ENCODE peak calls at places on chromosome 7, in four cellular contexts. F is K562, J is GM23338, P is mammary epithelial cell. A is an unnamed sample.

GRCh38 chr7:157990226-157990877 is 597.3 kb downstream of the PTPRN2 start:
- DNase-seq in F (no peak), J (no peak), P (no peak), A (no peak)

GRCh38 chr7:74220229-74220628 is 10.4 kb downstream of the LAT2 start:
- DNase-seq in F (no peak), J (no peak), P (no peak), A (no peak)

GRCh38 chr7:95772771-95773581 is 622 bp downstream of the DYNC1I1 start:
- DNase-seq in F (no peak), J (peak; percentile 54), P (peak; percentile 2), A (no peak)

GRCh38 chr7:157013101-157013500 is 2.6 kb upstream of the MNX1 start:
- DNase-seq in F (no peak), J (no peak), P (no peak), A (no peak)

GRCh38 chr7:1671876-1672451 is 1.9 kb downstream of the ELFN1 start:
- DNase-seq in F (no peak), J (no peak), P (no peak), A (no peak)

GRCh38 chr7:110803602-110804143 is 287.3 kb upstream of the LRRN3 start:
- DNase-seq in F (no peak), J (no peak), P (no peak), A (no peak)

GRCh38 chr7:45984386-45985295 is 63.6 kb upstream of the IGFBP3 start:
- DNase-seq in F (no peak), J (no peak), P (no peak), A (peak; percentile 44)

GRCh38 chr7:4205828-4206227 is 476.3 kb upstream of the FOXK1 start:
- DNase-seq in F (no peak), J (no peak), P (no peak), A (no peak)

GRCh38 chr7:154574235-154574634 is 428.7 kb downstream of the PAXIP1 start:
- DNase-seq in F (no peak), J (no peak), P (no peak), A (no peak)

GRCh38 chr7:1059200-1060091 is 15.1 kb downstream of the GPR146 start:
- DNase-seq in F (peak; percentile 92), J (peak; percentile 94), P (no peak), A (no peak)

GRCh38 chr7:28722684-28723083 is 235.4 kb downstream of the TRIL start:
- DNase-seq in F (no peak), J (no peak), P (no peak), A (no peak)

GRCh38 chr7:112946350-112946749 is 140.3 kb downstream of the GPR85 start:
- DNase-seq in F (no peak), J (no peak), P (no peak), A (no peak)

GRCh38 chr7:107372298-107372697 is 97.6 kb upstream of the GPR22 start:
- DNase-seq in F (no peak), J (no peak), P (peak; percentile 20), A (no peak)

GRCh38 chr7:131688738-131689661 is 132.6 kb upstream of the PODXL start:
- DNase-seq in F (peak; percentile 96), J (peak; percentile 89), P (peak; percentile 31), A (peak; percentile 43)

GRCh38 chr7:17986826-17987225 is 40.8 kb downstream of the PRPS1L1 start:
- DNase-seq in F (no peak), J (no peak), P (no peak), A (no peak)

GRCh38 chr7:107777702-107778101 is 25.3 kb downstream of the SLC26A3 start:
- DNase-seq in F (no peak), J (no peak), P (no peak), A (no peak)

GRCh38 chr7:137000621-137001020 is 132.2 kb downstream of the CHRM2 start:
- DNase-seq in F (no peak), J (no peak), P (no peak), A (no peak)

GRCh38 chr7:65979583-65980477 is 2.2 kb downstream of the GUSB start:
- DNase-seq in F (no peak), J (no peak), P (no peak), A (no peak)

GRCh38 chr7:20474244-20474643 is 141.2 kb upstream of the ABCB5 start:
- DNase-seq in F (no peak), J (no peak), P (peak; percentile 8), A (no peak)

GRCh38 chr7:100247152-100247757 is 27.5 kb downstream of the PVRIG start:
- DNase-seq in F (peak; percentile 63), J (peak; percentile 93), P (peak; percentile 84), A (peak; percentile 94)

GRCh38 chr7:148856035-148856881 is 27.8 kb downstream of the EZH2 start:
- DNase-seq in F (peak; percentile 68), J (peak; percentile 60), P (peak; percentile 21), A (peak; percentile 53)

DNA sequence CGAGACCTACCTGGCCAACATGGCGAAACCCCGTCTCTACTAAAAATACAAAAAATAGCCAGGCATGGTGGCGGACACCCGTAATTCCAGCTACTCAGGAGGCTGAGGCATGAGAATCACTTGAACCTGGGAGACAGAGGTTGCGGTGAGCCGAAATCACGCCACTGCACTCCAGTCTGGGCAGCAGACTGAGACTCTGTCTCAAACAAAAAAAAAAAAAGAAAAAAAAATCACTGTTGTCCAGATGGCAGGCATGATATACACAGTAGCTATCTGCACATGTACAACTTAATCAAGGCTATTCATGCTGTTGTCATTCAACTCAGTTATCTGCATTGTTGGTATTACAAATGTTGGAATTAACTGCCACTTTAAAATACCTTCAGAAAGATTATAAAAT is 55.3 kb downstream of the BRAF start:
- DNase-seq in F (no peak), J (no peak), P (no peak), A (no peak)
- H3K79me2 ChIP-seq in F (peaks cover 80% of the 10 kb centered on the region), J (peaks cover 92% of the 10 kb centered on the region), P (peaks cover 70% of the 10 kb centered on the region), A (peaks cover 54% of the 10 kb centered on the region)

GRCh38 chr7:147584771-147585193 is 1005.8 kb upstream of the C7orf33 start:
- DNase-seq in F (no peak), J (no peak), P (no peak), A (no peak)
- TF ChIP-seq CTCF in F (no peak), J (no peak), P (no peak), A (no peak)

GRCh38 chr7:31120800-31121513 is 68.8 kb downstream of the ADCYAP1R1 start:
- DNase-seq in F (no peak), J (no peak), P (no peak), A (no peak)
- TF ChIP-seq EZH2 in F (no peak), J (no peak), P (no peak), A (no peak)

GRCh38 chr7:101891936-101892640 is 74.7 kb downstream of the CUX1 start:
- DNase-seq in F (no peak), J (no peak), P (no peak), A (no peak)
- H3K79me2 ChIP-seq in F (peaks cover 92% of the 10 kb centered on the region), J (peaks cover 100% of the 10 kb centered on the region), P (peaks cover 49% of the 10 kb centered on the region), A (peaks cover 20% of the 10 kb centered on the region)

GRCh38 chr7:121373177-121373576 is 22.9 kb downstream of the FAM3C start:
- DNase-seq in F (no peak), J (no peak), P (no peak), A (no peak)
- TF ChIP-seq CTCF in F (no peak), J (peak; percentile 18), P (peak; percentile 25), A (peak; percentile 32)

GRCh38 chr7:159031750-159032149 is 112.9 kb downstream of the VIPR2 start:
- DNase-seq in F (no peak), J (no peak), P (no peak), A (no peak)

GRCh38 chr7:159028456-159029401 is 115.9 kb downstream of the VIPR2 start:
- DNase-seq in F (no peak), J (no peak), P (no peak), A (no peak)

GRCh38 chr7:159031135-159031701 is 113.4 kb downstream of the VIPR2 start:
- DNase-seq in F (peak; percentile 50), J (peak; percentile 64), P (no peak), A (no peak)

GRCh38 chr7:159032310-159032709 is 112.4 kb downstream of the VIPR2 start:
- DNase-seq in F (no peak), J (no peak), P (no peak), A (no peak)

GRCh38 chr7:159030490-159031134 is 114.1 kb downstream of the VIPR2 start:
- DNase-seq in F (peak; percentile 90), J (peak; percentile 90), P (no peak), A (no peak)
- TF ChIP-seq EZH2 in F (no peak), J (no peak), P (no peak), A (no peak)

GRCh38 chr7:24932389-24932788 is 47.6 kb downstream of the OSBPL3 start:
- DNase-seq in F (no peak), J (no peak), P (no peak), A (no peak)
- H3K79me2 ChIP-seq in F (peaks cover 89% of the 10 kb centered on the region), J (peaks cover 16% of the 10 kb centered on the region), P (peaks cover 98% of the 10 kb centered on the region), A (peaks cover 68% of the 10 kb centered on the region)